ENCODE peak calls at places on chromosomes 2 and 18, in seven cellular contexts. K is lower lobe of right lung; V is psoas muscle; M is lower leg skin; Y is CD4-positive, alpha-beta T cell; G is astrocyte; L is MCF 10A. U is an unnamed sample.

GRCh38 chr2:212337036-212337435 is 201.6 kb downstream of the ERBB4 start:
- DNase-seq in K (no peak), V (no peak), M (no peak), Y (no peak), G (no peak), L (no peak), U (no peak)

GRCh38 chr2:41933585-41934322 is 114.1 kb upstream of the PKDCC start:
- DNase-seq in K (no peak), V (no peak), M (peak), Y (no peak), G (peak), L (peak), U (no peak)

GRCh38 chr2:237982039-237982725 is 15.4 kb downstream of the UBE2F start:
- DNase-seq in K (no peak), V (no peak), M (peak), Y (no peak), G (no peak), L (no peak), U (no peak)

GRCh38 chr2:18096836-18097405 is 218.5 kb downstream of the KCNS3 start:
- DNase-seq in K (no peak), V (no peak), M (no peak), Y (no peak), G (no peak), L (no peak), U (no peak)

GRCh38 chr18:10374615-10375295 is 79.7 kb upstream of the APCDD1 start:
- DNase-seq in K (no peak), V (no peak), M (no peak), Y (no peak), G (no peak), L (peak), U (no peak)

GRCh38 chr2:223633656-223634055 is 31.5 kb upstream of the SCG2 start:
- DNase-seq in K (no peak), V (no peak), M (no peak), Y (no peak), G (peak), L (no peak), U (no peak)

GRCh38 chr2:1731512-1731962 is 12.8 kb downstream of the PXDN start:
- DNase-seq in K (peak), V (peak), M (peak), Y (no peak), G (peak), L (peak), U (no peak)

GRCh38 chr2:23073681-23074080 is 311.3 kb upstream of the KLHL29 start:
- DNase-seq in K (no peak), V (no peak), M (no peak), Y (no peak), G (no peak), L (no peak), U (no peak)

DNA sequence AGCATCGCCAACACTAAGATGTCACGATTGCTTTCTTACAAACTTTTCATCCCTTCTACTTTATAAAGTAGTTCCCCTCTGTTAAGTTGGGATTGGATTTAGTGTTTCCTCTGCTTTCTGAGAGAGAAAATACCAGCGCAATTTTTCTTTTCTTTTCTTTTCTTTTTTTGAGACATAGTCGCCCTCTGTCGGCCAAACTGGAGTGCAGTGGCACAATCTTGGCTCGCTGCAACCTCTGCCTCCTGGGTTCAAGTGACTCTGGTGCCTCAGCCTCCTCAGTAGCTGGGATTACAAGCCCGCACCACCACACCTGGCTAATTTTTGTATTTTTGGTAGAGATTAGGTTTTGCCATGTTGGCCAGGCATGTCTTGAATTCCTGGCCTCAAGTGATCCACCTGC is 9.0 kb downstream of the RELCH start:
- DNase-seq in K (no peak), V (no peak), M (no peak), Y (no peak), G (no peak), L (no peak), U (no peak)
- TF ChIP-seq CTCF in K (no peak), V (no peak), M (no peak), Y (no peak), G (no peak), L (no peak), U (no peak)

DNA sequence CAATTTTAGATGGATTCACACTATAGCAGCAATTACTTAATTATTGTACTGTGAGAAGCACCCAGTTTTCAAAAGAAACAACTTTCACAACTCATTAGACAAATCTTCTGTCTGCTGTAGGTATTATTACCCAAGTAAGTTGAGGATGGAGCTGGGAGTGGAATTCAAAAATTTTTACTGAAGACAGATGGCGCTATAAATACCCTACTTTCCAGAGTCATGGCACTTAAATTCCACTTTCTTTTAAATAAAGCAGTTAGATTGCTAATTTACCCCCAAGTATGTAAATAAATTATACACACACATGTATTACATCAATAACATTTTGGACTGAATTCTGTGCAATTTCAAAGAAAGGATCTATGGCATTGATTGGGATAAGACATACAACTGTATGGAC is 166.8 kb downstream of the FTCDNL1 start:
- DNase-seq in K (no peak), V (no peak), M (no peak), Y (no peak), G (no peak), L (no peak), U (no peak)
- TF ChIP-seq CTCF in K (no peak), V (no peak), M (no peak), Y (no peak), G (no peak), L (no peak), U (no peak)

GRCh38 chr2:232439758-232440135 is 16.2 kb upstream of the ALPI start:
- DNase-seq in K (peak), V (no peak), M (no peak), Y (no peak), G (no peak), L (peak), U (no peak)
- TF ChIP-seq CTCF in K (peak), V (no peak), M (no peak), Y (peak), G (no peak), L (peak), U (no peak)

GRCh38 chr2:3696542-3696941 is 6.8 kb upstream of the DCDC2C start:
- DNase-seq in K (no peak), V (no peak), M (no peak), Y (no peak), G (no peak), L (no peak), U (no peak)

GRCh38 chr2:3689998-3690748 is 13.2 kb upstream of the DCDC2C start:
- DNase-seq in K (no peak), V (no peak), M (no peak), Y (no peak), G (no peak), L (no peak), U (no peak)

GRCh38 chr2:3692375-3692774 is 11.0 kb upstream of the DCDC2C start:
- DNase-seq in K (no peak), V (no peak), M (no peak), Y (no peak), G (no peak), L (peak), U (no peak)
- TF ChIP-seq CTCF in K (peak), V (no peak), M (no peak), Y (no peak), G (peak), L (peak), U (no peak)

GRCh38 chr2:119221609-119222008 is 2.0 kb upstream of the STEAP3 start:
- DNase-seq in K (no peak), V (no peak), M (no peak), Y (no peak), G (no peak), L (no peak), U (no peak)

GRCh38 chr2:119216994-119217393 is 6.6 kb upstream of the STEAP3 start:
- DNase-seq in K (peak), V (no peak), M (no peak), Y (no peak), G (no peak), L (peak), U (no peak)

GRCh38 chr2:119219873-119220272 is 3.8 kb upstream of the STEAP3 start:
- DNase-seq in K (no peak), V (no peak), M (no peak), Y (no peak), G (no peak), L (no peak), U (no peak)

GRCh38 chr2:119220720-119221301 is 2.8 kb upstream of the STEAP3 start:
- DNase-seq in K (no peak), V (no peak), M (no peak), Y (no peak), G (no peak), L (no peak), U (no peak)

GRCh38 chr2:119218478-119219064 is 5.1 kb upstream of the STEAP3 start:
- DNase-seq in K (peak), V (no peak), M (no peak), Y (no peak), G (peak), L (peak), U (no peak)
- TF ChIP-seq CTCF in K (peak), V (peak), M (no peak), Y (no peak), G (peak), L (peak), U (no peak)

GRCh38 chr18:46754661-46755292 is 2.1 kb downstream of the ST8SIA5 start:
- DNase-seq in K (no peak), V (no peak), M (no peak), Y (no peak), G (no peak), L (no peak), U (no peak)
- TF ChIP-seq CTCF in K (no peak), V (peak), M (no peak), Y (no peak), G (no peak), L (no peak), U (no peak)

GRCh38 chr2:70300771-70301343 is 1.0 kb downstream of the FAM136A start:
- DNase-seq in K (no peak), V (no peak), M (no peak), Y (no peak), G (no peak), L (no peak), U (no peak)
- TF ChIP-seq CTCF in K (no peak), V (no peak), M (no peak), Y (no peak), G (no peak), L (no peak), U (no peak)

GRCh38 chr2:6352906-6353515 is 512.7 kb downstream of the CMPK2 start:
- DNase-seq in K (peak), V (peak), M (no peak), Y (no peak), G (peak), L (peak), U (peak)
- TF ChIP-seq CTCF in K (peak), V (peak), M (no peak), Y (no peak), G (peak), L (peak), U (peak)

DNA sequence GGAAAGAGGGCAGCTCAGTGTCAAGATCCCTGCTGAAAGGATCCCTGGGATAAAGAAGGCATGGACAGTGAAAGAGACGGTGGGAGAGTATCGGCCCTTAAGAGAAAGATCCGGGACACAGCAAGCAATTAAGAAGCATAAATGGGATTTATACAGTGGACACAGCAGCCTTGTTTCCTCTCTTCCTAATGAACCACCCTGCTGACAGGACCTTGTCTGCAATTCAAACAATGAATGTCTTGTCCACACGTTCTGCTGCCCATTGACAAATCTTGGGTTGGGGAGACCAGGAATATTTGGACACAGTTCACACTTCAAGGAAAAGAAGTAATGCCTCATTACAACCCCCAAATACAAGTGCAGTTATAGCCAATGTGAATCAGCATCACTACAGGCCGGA is 16.5 kb downstream of the CPLX4 start:
- DNase-seq in K (no peak), V (no peak), M (no peak), Y (no peak), G (no peak), L (no peak), U (no peak)
- TF ChIP-seq CTCF in K (no peak), V (no peak), M (no peak), Y (no peak), G (no peak), L (no peak), U (no peak)